ENCODE peak calls at places on chromosomes 13 and 19, in five cellular contexts. E, U, N, I and B are unnamed samples.

GRCh38 chr19:40811478-40812341 is 12.7 kb downstream of the EGLN2 start:
- DNase-seq in U (peak), I (no peak), E (no peak), N (no peak), B (peak)

GRCh38 chr19:34900245-34900644 is 26.5 kb upstream of the ZNF30 start:
- DNase-seq in U (no peak), E (no peak), I (no peak), N (no peak), B (no peak)

GRCh38 chr19:29623726-29624488 is 17.8 kb downstream of the POP4 start:
- DNase-seq in U (peak), E (no peak), I (no peak), N (no peak), B (no peak)

GRCh38 chr19:45677351-45678230 is 9.6 kb downstream of the GIPR start:
- DNase-seq in I (peak), U (peak), E (no peak), N (peak), B (peak)

GRCh38 chr13:45831851-45832250 is 19.7 kb downstream of the SIAH3 start:
- DNase-seq in N (no peak), U (no peak), E (no peak), I (no peak), B (no peak)

GRCh38 chr13:95099541-95099940 is 201.7 kb downstream of the ABCC4 start:
- DNase-seq in U (no peak), I (no peak), E (no peak), N (no peak), B (peak)

GRCh38 chr13:46086421-46086922 is 18.4 kb downstream of the CPB2 start:
- DNase-seq in U (no peak), E (no peak), N (no peak), I (no peak), B (no peak)

GRCh38 chr19:13190781-13191540 is 40.8 kb downstream of the IER2 start:
- DNase-seq in N (no peak), I (no peak), E (no peak), U (no peak), B (no peak)

GRCh38 chr19:50723069-50723468 is at the start of gene CLEC11A:
- DNase-seq in I (no peak), E (peak), N (no peak), U (peak), B (peak)

GRCh38 chr19:3112375-3113099 is 18.4 kb downstream of the GNA11 start:
- DNase-seq in E (no peak), N (no peak), U (peak), I (no peak), B (no peak)
- TF ChIP-seq CTCF in E (no peak), N (no peak), U (no peak), I (no peak), B (no peak)

GRCh38 chr13:108428691-108429090 is 159.2 kb downstream of the TNFSF13B start:
- DNase-seq in N (no peak), I (no peak), E (no peak), U (no peak), B (no peak)

GRCh38 chr13:108427355-108427754 is 157.8 kb downstream of the TNFSF13B start:
- DNase-seq in U (no peak), I (no peak), E (no peak), N (no peak), B (no peak)

GRCh38 chr13:108425056-108425455 is 155.5 kb downstream of the TNFSF13B start:
- DNase-seq in U (no peak), N (no peak), I (peak), E (no peak), B (no peak)

DNA sequence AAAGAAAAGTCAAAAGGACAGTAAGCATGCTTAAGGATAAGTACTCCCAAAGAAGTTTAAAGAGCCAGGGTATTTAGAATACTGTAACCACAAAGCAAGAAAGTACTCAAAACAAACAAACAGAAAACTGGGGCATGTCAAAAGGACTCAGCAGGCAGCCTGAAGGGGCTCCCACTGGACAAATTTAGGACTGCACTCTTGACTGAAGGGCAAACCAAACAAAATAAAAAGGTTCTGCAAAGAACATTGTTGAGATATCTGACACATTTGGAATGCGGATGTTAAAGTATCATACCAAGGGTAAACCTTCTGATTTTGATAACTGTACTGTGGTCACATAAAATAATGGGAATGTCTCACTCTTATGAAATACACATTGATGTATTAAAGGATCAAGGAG is 157.4 kb downstream of the TNFSF13B start:
- DNase-seq in I (no peak), N (no peak), E (no peak), U (no peak), B (no peak)
- TF ChIP-seq CTCF in I (no peak), N (no peak), E (no peak), U (no peak), B (no peak)

GRCh38 chr13:33026489-33027152 is 10.4 kb downstream of the KL start:
- DNase-seq in N (no peak), U (no peak), I (no peak), E (no peak), B (no peak)
- TF ChIP-seq CTCF in N (no peak), U (no peak), I (no peak), E (peak), B (no peak)

DNA sequence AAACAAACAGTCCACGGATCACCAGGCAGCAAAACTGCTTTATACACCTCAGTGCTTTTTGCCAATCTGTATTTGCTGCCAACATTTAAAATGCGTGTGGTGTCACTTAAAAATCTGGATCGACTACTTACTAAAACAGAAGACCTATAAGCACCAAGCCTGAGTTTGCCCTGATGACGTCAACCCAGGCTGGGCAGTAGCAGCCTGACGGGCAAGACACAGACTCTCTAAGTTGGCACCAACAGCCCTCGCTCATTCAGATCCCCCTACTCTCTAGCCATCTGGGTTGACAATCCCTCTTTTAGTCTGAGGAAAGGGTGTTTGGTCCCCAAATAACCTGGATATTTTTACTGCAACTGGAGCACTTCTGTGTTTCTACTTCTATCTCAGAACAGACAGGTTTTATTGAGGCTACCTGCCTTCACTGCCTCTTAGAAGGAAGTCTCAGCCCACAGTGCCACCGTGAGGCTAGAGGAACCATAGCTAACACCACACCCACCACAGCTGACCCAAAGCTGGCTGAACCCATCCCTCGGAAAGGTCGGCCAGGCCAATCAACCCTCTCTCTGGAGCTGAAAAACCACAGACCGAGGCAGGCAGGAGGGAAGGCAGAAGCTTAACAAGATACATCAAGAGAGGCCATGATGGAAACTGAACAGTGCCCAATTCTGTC is 6.9 kb downstream of the SUGP2 start:
- DNase-seq in I (no peak), U (no peak), E (no peak), N (no peak), B (peak)
- TF ChIP-seq CTCF in I (peak), U (peak), E (peak), N (peak), B (peak)

GRCh38 chr13:106381083-106381482 is 154.4 kb downstream of the EFNB2 start:
- DNase-seq in E (no peak), I (peak), N (no peak), U (no peak), B (no peak)

GRCh38 chr13:106385669-106386068 is 149.8 kb downstream of the EFNB2 start:
- DNase-seq in U (no peak), E (no peak), N (no peak), I (no peak), B (no peak)

GRCh38 chr13:106384516-106384915 is 150.9 kb downstream of the EFNB2 start:
- DNase-seq in E (no peak), U (no peak), I (no peak), N (no peak), B (no peak)

GRCh38 chr13:106383791-106384190 is 151.7 kb downstream of the EFNB2 start:
- DNase-seq in U (no peak), E (no peak), N (no peak), I (no peak), B (no peak)

GRCh38 chr13:106382569-106382968 is 152.9 kb downstream of the EFNB2 start:
- DNase-seq in E (no peak), I (no peak), U (no peak), N (no peak), B (no peak)
- TF ChIP-seq CTCF in E (no peak), I (no peak), U (no peak), N (no peak), B (no peak)

GRCh38 chr19:33288666-33289065 is 13.7 kb downstream of the CEBPA start:
- DNase-seq in E (no peak), I (no peak), U (no peak), N (no peak), B (no peak)
- TF ChIP-seq CTCF in E (no peak), I (no peak), U (no peak), N (no peak), B (no peak)